ENCODE peak calls at places on chromosomes 2 and 18, in six cellular contexts. R is breast epithelium, Q is dorsolateral prefrontal cortex, F is heart left ventricle, Z is lower lobe of right lung, E is RWPE1. V is an unnamed sample.

GRCh38 chr2:142716463-142717242 is 160.8 kb upstream of the KYNU start:
- DNase-seq in Q (no peak), E (no peak), F (peak), R (no peak), Z (no peak), V (no peak)

GRCh38 chr2:33134086-33134763 is 187.5 kb downstream of the LTBP1 start:
- DNase-seq in E (peak), Z (no peak), R (peak), F (peak), Q (no peak), V (no peak)

GRCh38 chr2:113888641-113889470 is 1.0 kb upstream of the ACTR3 start:
- DNase-seq in Z (peak), R (no peak), Q (no peak), F (no peak), E (no peak), V (no peak)

GRCh38 chr2:183255406-183255805 is 131.2 kb downstream of the NUP35 start:
- DNase-seq in F (no peak), Q (no peak), E (no peak), R (no peak), Z (no peak), V (no peak)

GRCh38 chr2:152716805-152717241 is 438 bp downstream of the PRPF40A start:
- DNase-seq in E (peak), Q (no peak), Z (no peak), R (no peak), F (peak), V (peak)

GRCh38 chr2:142140434-142140845 is 9.6 kb upstream of the LRP1B start:
- DNase-seq in Q (no peak), F (no peak), R (no peak), Z (no peak), E (no peak), V (no peak)

GRCh38 chr2:54658548-54659207 is 64.8 kb upstream of the EML6 start:
- DNase-seq in F (no peak), Q (no peak), E (no peak), R (no peak), Z (no peak), V (no peak)

GRCh38 chr2:98825043-98825350 is 94.1 kb upstream of the MGAT4A start:
- DNase-seq in Z (no peak), Q (no peak), F (no peak), E (no peak), R (no peak), V (no peak)

GRCh38 chr2:57549642-57550102 is 496.9 kb upstream of the VRK2 start:
- DNase-seq in R (no peak), E (no peak), Q (no peak), Z (no peak), F (no peak), V (peak)

GRCh38 chr2:134411279-134411827 is 157.5 kb downstream of the MGAT5 start:
- DNase-seq in R (no peak), Q (no peak), Z (no peak), E (no peak), F (no peak), V (no peak)

GRCh38 chr2:7692657-7693161 is 775.5 kb downstream of the RNF144A start:
- DNase-seq in E (peak), R (no peak), F (no peak), Z (no peak), Q (no peak), V (no peak)

GRCh38 chr2:144449028-144449406 is 70.9 kb downstream of the ZEB2 start:
- DNase-seq in Q (peak), Z (no peak), E (no peak), R (no peak), F (no peak), V (peak)
- TF ChIP-seq CTCF in Q (peak), Z (peak), E (no peak), R (no peak), F (peak), V (no peak)

GRCh38 chr2:235638541-235639192 is 144.8 kb downstream of the AGAP1 start:
- DNase-seq in R (no peak), Q (peak), E (no peak), Z (no peak), F (no peak), V (no peak)
- TF ChIP-seq CTCF in R (no peak), Q (peak), E (no peak), Z (no peak), F (peak), V (no peak)

DNA sequence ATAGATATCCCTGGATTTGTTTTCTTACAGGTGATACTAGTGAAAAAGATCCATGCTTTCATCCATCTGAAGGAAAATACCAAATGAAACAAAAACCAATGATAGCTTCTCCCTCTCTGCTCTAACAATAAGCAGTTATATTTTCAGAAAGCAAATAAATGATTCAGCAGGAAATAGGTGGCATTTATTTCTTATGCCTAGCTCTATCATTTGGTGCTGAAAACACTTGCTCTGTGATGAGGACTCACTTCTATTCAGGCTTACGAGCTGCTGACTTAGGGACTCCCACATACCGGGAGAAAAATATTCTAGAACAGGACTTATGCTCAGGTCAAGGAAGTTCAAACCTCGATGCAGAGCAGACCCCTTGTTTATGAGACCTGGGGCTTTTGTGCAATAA is 142.6 kb downstream of the SETBP1 start:
- DNase-seq in Z (no peak), F (no peak), Q (no peak), E (no peak), R (no peak), V (no peak)
- TF ChIP-seq CTCF in Z (no peak), F (no peak), Q (no peak), E (no peak), R (no peak), V (no peak)

GRCh38 chr18:32243358-32243757 is 53.5 kb downstream of the MEP1B start:
- DNase-seq in Z (no peak), E (no peak), R (no peak), Q (peak), F (peak), V (no peak)

GRCh38 chr18:32237024-32237423 is 47.2 kb downstream of the MEP1B start:
- DNase-seq in E (peak), R (no peak), Z (no peak), F (no peak), Q (no peak), V (no peak)

GRCh38 chr18:32242395-32242794 is 52.6 kb downstream of the MEP1B start:
- DNase-seq in R (no peak), Q (no peak), Z (no peak), F (no peak), E (no peak), V (no peak)

DNA sequence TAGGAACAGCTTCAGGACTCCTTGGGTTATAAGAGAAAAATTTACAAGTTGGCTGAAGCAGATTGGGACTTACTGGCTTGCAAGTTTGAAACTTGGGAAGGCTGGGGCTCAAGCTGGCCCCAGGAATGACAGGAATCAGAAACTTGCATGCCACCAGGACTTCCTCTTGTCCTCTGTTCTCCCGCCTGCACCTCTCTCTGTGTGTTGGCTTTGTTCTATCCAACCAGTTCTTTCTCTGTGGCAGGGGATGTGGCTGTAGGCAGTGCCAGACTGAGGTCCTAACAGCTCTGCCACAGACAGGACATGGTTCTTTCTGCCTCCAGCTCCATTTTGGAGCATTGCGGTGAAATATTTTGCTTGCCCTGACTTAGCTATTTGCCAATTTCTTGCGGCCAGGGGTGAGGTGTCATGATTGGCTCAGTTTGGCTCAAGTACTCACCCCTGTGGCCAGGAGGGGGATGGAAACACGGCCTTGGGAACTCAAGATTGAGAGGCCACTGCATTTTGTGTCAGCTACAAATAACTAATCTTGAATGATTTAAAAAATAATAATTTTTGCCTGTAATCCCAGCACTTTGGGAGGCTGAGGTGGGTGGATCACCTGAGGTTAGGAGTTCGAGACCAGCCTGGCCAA is 48.9 kb downstream of the MEP1B start:
- DNase-seq in Z (no peak), R (peak), Q (no peak), E (no peak), F (no peak), V (no peak)
- TF ChIP-seq CTCF in Z (no peak), R (no peak), Q (no peak), E (no peak), F (no peak), V (no peak)

GRCh38 chr2:3535794-3536681 is 16.7 kb upstream of the ADI1 start:
- DNase-seq in R (peak), F (peak), Q (no peak), Z (peak), E (peak), V (peak)
- TF ChIP-seq CTCF in R (no peak), F (peak), Q (no peak), Z (no peak), E (no peak), V (no peak)

GRCh38 chr2:18369750-18370149 is 190.7 kb downstream of the RDH14 start:
- DNase-seq in R (no peak), E (no peak), Z (no peak), Q (no peak), F (no peak), V (no peak)
- TF ChIP-seq CTCF in R (no peak), E (no peak), Z (no peak), Q (no peak), F (no peak), V (no peak)

GRCh38 chr2:217713395-217714267 is 289.2 kb downstream of the TNS1 start:
- DNase-seq in F (peak), R (peak), Z (peak), Q (peak), E (peak), V (peak)

GRCh38 chr2:217717541-217717940 is 285.3 kb downstream of the TNS1 start:
- DNase-seq in R (no peak), F (no peak), E (no peak), Q (no peak), Z (no peak), V (no peak)

GRCh38 chr2:217714268-217714643 is 288.5 kb downstream of the TNS1 start:
- DNase-seq in Z (peak), Q (peak), R (peak), E (peak), F (peak), V (no peak)

GRCh38 chr2:217712431-217712830 is 290.4 kb downstream of the TNS1 start:
- DNase-seq in Z (no peak), R (no peak), Q (no peak), E (no peak), F (no peak), V (no peak)

GRCh38 chr2:217715484-217715883 is 287.3 kb downstream of the TNS1 start:
- DNase-seq in E (no peak), Z (no peak), Q (no peak), F (no peak), R (no peak), V (no peak)
- TF ChIP-seq CTCF in E (no peak), Z (no peak), Q (no peak), F (no peak), R (no peak), V (no peak)

GRCh38 chr2:23294238-23294637 is 90.7 kb upstream of the KLHL29 start:
- DNase-seq in R (no peak), Z (no peak), E (no peak), Q (no peak), F (no peak), V (no peak)
- TF ChIP-seq CTCF in R (no peak), Z (no peak), E (no peak), Q (no peak), F (no peak), V (no peak)

GRCh38 chr2:180655842-180656454 is 324.5 kb upstream of the UBE2E3 start:
- DNase-seq in E (no peak), Z (no peak), Q (no peak), F (no peak), R (no peak), V (no peak)
- TF ChIP-seq CTCF in E (no peak), Z (no peak), Q (peak), F (peak), R (no peak), V (no peak)